ENCODE peak calls at places on chromosome 12, in four cellular contexts. One of them, this sample, is unnamed.

GRCh38 chr12:121974026-121974985 is 47.4 kb upstream of the BCL7A start:
- DNase-seq in IMR-90: no peak
- DNase-seq in H1: no peak
- DNase-seq in H9: no peak
- DNase-seq in this sample: no peak

GRCh38 chr12:114913871-114914801 is 230.2 kb upstream of the TBX3 start:
- DNase-seq in IMR-90: peak
- DNase-seq in H1: no peak
- DNase-seq in H9: no peak
- DNase-seq in this sample: peak

GRCh38 chr12:58487280-58488141 is 432.8 kb downstream of the LRIG3 start:
- DNase-seq in IMR-90: peak
- DNase-seq in H1: no peak
- DNase-seq in H9: no peak
- DNase-seq in this sample: no peak

GRCh38 chr12:64890873-64891468 is 66.5 kb downstream of the TBC1D30 start:
- DNase-seq in IMR-90: peak
- DNase-seq in H1: no peak
- DNase-seq in H9: no peak
- DNase-seq in this sample: peak

GRCh38 chr12:112169966-112170365 is 44.6 kb downstream of the TRAFD1 start:
- DNase-seq in IMR-90: no peak
- DNase-seq in H1: no peak
- DNase-seq in H9: no peak
- DNase-seq in this sample: no peak

GRCh38 chr12:65840793-65841670 is 16.7 kb downstream of the HMGA2 start:
- DNase-seq in IMR-90: no peak
- DNase-seq in H1: no peak
- DNase-seq in H9: peak
- DNase-seq in this sample: no peak

GRCh38 chr12:91563011-91563410 is 380.4 kb upstream of the DCN start:
- DNase-seq in IMR-90: no peak
- DNase-seq in H1: no peak
- DNase-seq in H9: no peak
- DNase-seq in this sample: no peak

GRCh38 chr12:64673490-64674169 is 63.3 kb downstream of the RASSF3 start:
- DNase-seq in IMR-90: peak
- DNase-seq in H1: no peak
- DNase-seq in H9: no peak
- DNase-seq in this sample: peak

GRCh38 chr12:120099738-120100137 is 16.8 kb downstream of the RAB35 start:
- DNase-seq in IMR-90: no peak
- DNase-seq in H1: no peak
- DNase-seq in H9: no peak
- DNase-seq in this sample: no peak

GRCh38 chr12:117045998-117046374 is 53.2 kb downstream of the TESC start:
- DNase-seq in IMR-90: no peak
- DNase-seq in H1: no peak
- DNase-seq in H9: no peak
- DNase-seq in this sample: no peak

GRCh38 chr12:93677195-93678064 is at the start of gene CRADD:
- DNase-seq in IMR-90: peak
- DNase-seq in H1: peak
- DNase-seq in H9: peak
- DNase-seq in this sample: peak
- H3K23ac ChIP-seq in IMR-90: peak
- H3K23ac ChIP-seq in H1: no peak
- H3K23ac ChIP-seq in H9: no peak
- H3K23ac ChIP-seq in this sample: peak

GRCh38 chr12:45285717-45286116 is 69.8 kb downstream of the ANO6 start:
- DNase-seq in IMR-90: no peak
- DNase-seq in H1: no peak
- DNase-seq in H9: peak
- DNase-seq in this sample: no peak
- H3K14ac ChIP-seq in IMR-90: peak
- H3K14ac ChIP-seq in H1: no peak
- H3K14ac ChIP-seq in H9: no peak
- H3K14ac ChIP-seq in this sample: no peak

DNA sequence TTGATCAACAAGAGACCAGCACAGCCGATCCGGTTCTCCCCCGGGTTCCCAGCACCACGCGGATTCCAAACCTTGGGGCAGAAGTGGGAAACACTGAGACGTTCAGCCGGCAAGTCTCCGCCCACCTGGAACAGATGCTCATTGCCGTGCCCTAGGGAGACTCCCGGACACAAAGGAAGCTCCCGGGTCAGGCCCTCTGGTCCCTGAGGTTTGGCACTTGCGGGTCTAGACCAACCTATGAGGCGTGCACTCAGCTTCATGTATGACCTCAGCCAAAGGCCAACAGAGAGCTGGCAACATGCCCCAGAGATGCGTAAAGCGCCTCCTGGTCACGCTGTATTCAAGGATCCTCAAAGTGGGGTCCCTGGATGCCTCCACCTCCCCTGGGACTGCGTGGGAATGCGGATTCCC is 2.5 kb downstream of the RIMBP2 start:
- DNase-seq in IMR-90: no peak
- DNase-seq in H1: no peak
- DNase-seq in H9: peak
- DNase-seq in this sample: no peak
- H3K23ac ChIP-seq in IMR-90: no peak
- H3K23ac ChIP-seq in H1: no peak
- H3K23ac ChIP-seq in H9: no peak
- H3K23ac ChIP-seq in this sample: no peak

DNA sequence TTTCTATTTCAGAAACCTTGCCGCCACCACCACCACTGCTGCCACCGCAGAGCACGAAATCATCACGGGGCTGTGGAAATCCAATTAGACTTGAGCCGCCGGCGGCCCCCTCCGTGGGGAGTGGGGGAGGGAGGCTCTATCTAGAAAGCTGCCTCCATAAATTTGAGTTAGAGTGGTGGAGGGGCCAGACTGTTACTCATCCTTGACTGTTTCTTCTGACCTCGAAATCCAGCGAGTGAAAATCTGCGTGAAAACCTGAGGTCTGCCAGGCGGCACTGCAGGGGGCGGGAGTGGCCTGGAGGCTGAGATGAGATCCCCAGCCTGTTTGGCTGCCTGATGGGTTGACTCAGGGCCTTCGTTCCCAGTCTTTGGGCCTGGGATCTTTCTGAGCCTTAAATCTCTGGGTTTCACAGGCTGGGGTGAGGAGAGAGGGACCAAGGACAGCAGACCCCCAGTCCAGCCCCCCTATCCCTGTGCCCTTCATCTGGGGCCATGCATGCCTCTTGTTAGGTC is 29.9 kb downstream of the TSPAN9 start:
- DNase-seq in IMR-90: peak
- DNase-seq in H1: no peak
- DNase-seq in H9: peak
- DNase-seq in this sample: no peak
- H3K14ac ChIP-seq in IMR-90: no peak
- H3K14ac ChIP-seq in H1: no peak
- H3K14ac ChIP-seq in H9: no peak
- H3K14ac ChIP-seq in this sample: no peak

DNA sequence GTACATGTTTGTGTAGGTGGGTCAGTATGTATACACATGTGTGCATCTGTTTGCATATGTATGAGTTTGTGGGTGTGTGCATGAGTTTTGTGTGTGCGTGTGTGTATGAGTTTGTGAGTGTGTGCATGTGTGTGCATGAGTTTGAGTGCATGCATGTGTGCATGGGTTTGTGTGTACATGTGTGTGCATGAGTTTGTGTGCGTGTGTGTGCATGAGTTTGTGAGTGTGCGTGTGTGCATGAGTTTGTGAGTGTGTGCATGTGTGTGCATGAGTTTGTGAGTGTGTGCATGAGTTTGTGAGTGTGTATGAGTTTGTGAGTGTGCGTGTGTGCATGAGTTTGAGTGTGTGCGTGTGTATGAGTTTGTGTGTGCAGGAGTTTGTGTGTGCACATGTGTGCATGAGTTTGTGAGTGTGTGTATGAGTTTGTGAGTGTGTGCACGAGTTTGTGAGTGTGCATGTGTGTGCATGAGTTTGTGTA is 61.5 kb downstream of the FZD10 start:
- DNase-seq in IMR-90: no peak
- DNase-seq in H1: no peak
- DNase-seq in H9: no peak
- DNase-seq in this sample: no peak
- H3K23ac ChIP-seq in IMR-90: no peak
- H3K23ac ChIP-seq in H1: no peak
- H3K23ac ChIP-seq in H9: no peak
- H3K23ac ChIP-seq in this sample: no peak

GRCh38 chr12:6181583-6182278 is 18.5 kb upstream of the CD9 start:
- DNase-seq in IMR-90: no peak
- DNase-seq in H1: no peak
- DNase-seq in H9: peak
- DNase-seq in this sample: no peak
- H3K14ac ChIP-seq in IMR-90: peak
- H3K14ac ChIP-seq in H1: no peak
- H3K14ac ChIP-seq in H9: no peak
- H3K14ac ChIP-seq in this sample: no peak

GRCh38 chr12:10690906-10691305 is 17.1 kb upstream of the STYK1 start:
- DNase-seq in IMR-90: no peak
- DNase-seq in H1: no peak
- DNase-seq in H9: no peak
- DNase-seq in this sample: no peak
- H3K23ac ChIP-seq in IMR-90: no peak
- H3K23ac ChIP-seq in H1: no peak
- H3K23ac ChIP-seq in H9: no peak
- H3K23ac ChIP-seq in this sample: no peak

DNA sequence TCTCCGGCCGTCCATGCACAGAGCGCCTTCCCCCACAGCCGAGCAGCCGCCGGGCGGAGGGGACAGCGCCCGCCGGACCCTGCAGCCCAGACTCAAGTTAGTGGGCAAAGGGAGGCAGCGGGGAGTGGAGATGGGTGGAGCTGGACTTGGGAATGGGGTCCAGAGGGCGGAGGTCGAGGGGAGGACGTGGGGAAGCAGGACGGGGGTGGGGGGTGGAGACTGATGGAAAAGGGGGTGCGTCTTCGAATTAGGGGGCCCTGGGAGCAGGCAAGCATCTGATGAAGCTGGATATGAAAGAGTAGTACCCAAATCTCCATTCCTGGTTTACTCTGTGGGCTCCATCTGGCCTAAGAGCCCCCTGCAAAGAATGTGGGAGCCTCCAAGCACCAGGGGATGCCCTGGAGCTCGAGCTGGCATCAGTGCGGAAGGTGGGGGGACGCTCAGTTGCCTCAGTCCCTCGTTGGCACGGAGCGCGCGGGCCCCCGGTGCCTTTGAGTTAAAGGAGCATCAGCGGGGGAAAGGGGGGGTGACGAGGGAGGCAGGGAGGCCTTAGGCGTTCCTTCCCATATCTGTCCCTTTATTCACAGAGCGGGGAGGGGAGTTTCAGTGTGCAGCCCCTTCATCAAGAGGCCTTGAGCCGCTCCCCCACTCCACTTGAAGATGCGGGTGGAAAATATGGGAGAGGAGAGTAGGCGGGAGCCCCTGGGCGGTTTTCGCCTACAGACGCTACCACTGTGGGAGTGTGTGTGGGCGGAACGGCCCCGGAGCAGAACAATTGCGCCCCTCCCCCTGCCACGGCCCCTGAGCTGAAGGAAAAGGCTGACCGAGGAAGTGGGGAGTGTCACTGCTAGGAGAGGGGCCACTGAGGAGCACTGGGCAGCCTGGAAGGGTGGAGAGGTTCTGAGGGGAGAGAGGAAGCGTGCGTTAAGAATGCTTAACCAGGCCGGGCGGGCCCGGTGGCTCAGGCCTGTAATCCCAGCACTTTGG is 638 bp downstream of the NAB2 start:
- DNase-seq in IMR-90: peak
- DNase-seq in H1: no peak
- DNase-seq in H9: no peak
- DNase-seq in this sample: no peak
- H3K14ac ChIP-seq in IMR-90: peak
- H3K14ac ChIP-seq in H1: no peak
- H3K14ac ChIP-seq in H9: no peak
- H3K14ac ChIP-seq in this sample: peak

GRCh38 chr12:56477521-56478225 is 9.3 kb downstream of the SPRYD4 start:
- DNase-seq in IMR-90: no peak
- DNase-seq in H1: no peak
- DNase-seq in H9: no peak
- DNase-seq in this sample: no peak
- H3K23ac ChIP-seq in IMR-90: no peak
- H3K23ac ChIP-seq in H1: no peak
- H3K23ac ChIP-seq in H9: no peak
- H3K23ac ChIP-seq in this sample: peak

This sample was measured in neuronal stem cell.